ENCODE peak calls at places on chromosomes 4 and X, in eight cellular contexts. One of them, this sample, is unnamed.

GRCh38 chrX:16215660-16216059 is 48.4 kb downstream of the MAGEB17 start:
- DNase-seq in fibroblast of lung: no peak
- DNase-seq in mammary epithelial cell: no peak
- DNase-seq in kidney: no peak
- DNase-seq in IMR-90: no peak
- DNase-seq in colonic mucosa: no peak
- DNase-seq in neural progenitor cell: peak
- DNase-seq in endothelial cell of umbilical vein: no peak
- DNase-seq in this sample: no peak

GRCh38 chr4:118797558-118798142 is 38.3 kb downstream of the SEC24D start:
- DNase-seq in kidney: no peak
- DNase-seq in colonic mucosa: no peak
- DNase-seq in IMR-90: peak
- DNase-seq in endothelial cell of umbilical vein: peak
- DNase-seq in fibroblast of lung: peak
- DNase-seq in neural progenitor cell: no peak
- DNase-seq in mammary epithelial cell: no peak
- DNase-seq in this sample: no peak

GRCh38 chr4:138893991-138894390 is 121.6 kb upstream of the NOCT start:
- DNase-seq in mammary epithelial cell: peak
- DNase-seq in neural progenitor cell: no peak
- DNase-seq in endothelial cell of umbilical vein: no peak
- DNase-seq in IMR-90: no peak
- DNase-seq in fibroblast of lung: no peak
- DNase-seq in colonic mucosa: no peak
- DNase-seq in kidney: no peak
- DNase-seq in this sample: no peak

GRCh38 chr4:185304944-185305690 is 90.6 kb downstream of the LRP2BP start:
- DNase-seq in kidney: no peak
- DNase-seq in mammary epithelial cell: peak
- DNase-seq in endothelial cell of umbilical vein: peak
- DNase-seq in colonic mucosa: no peak
- DNase-seq in neural progenitor cell: peak
- DNase-seq in fibroblast of lung: peak
- DNase-seq in IMR-90: peak
- DNase-seq in this sample: peak

GRCh38 chr4:40395908-40396806 is 61.0 kb downstream of the CHRNA9 start:
- DNase-seq in endothelial cell of umbilical vein: no peak
- DNase-seq in IMR-90: no peak
- DNase-seq in kidney: peak
- DNase-seq in colonic mucosa: peak
- DNase-seq in mammary epithelial cell: peak
- DNase-seq in neural progenitor cell: peak
- DNase-seq in fibroblast of lung: peak
- DNase-seq in this sample: peak

GRCh38 chr4:121555315-121556107 is 141.3 kb downstream of the ANXA5 start:
- DNase-seq in kidney: no peak
- DNase-seq in endothelial cell of umbilical vein: no peak
- DNase-seq in colonic mucosa: no peak
- DNase-seq in fibroblast of lung: peak
- DNase-seq in IMR-90: peak
- DNase-seq in mammary epithelial cell: no peak
- DNase-seq in neural progenitor cell: no peak
- DNase-seq in this sample: no peak

GRCh38 chrX:55057691-55058249 is 17.1 kb upstream of the PAGE2B start:
- DNase-seq in endothelial cell of umbilical vein: peak
- DNase-seq in neural progenitor cell: peak
- DNase-seq in mammary epithelial cell: peak
- DNase-seq in kidney: no peak
- DNase-seq in colonic mucosa: peak
- DNase-seq in IMR-90: peak
- DNase-seq in fibroblast of lung: peak
- DNase-seq in this sample: peak

GRCh38 chr4:152217896-152218295 is 318.0 kb downstream of the FBXW7 start:
- DNase-seq in colonic mucosa: no peak
- DNase-seq in mammary epithelial cell: no peak
- DNase-seq in IMR-90: no peak
- DNase-seq in neural progenitor cell: no peak
- DNase-seq in kidney: no peak
- DNase-seq in endothelial cell of umbilical vein: no peak
- DNase-seq in fibroblast of lung: no peak
- DNase-seq in this sample: no peak

GRCh38 chr4:142040043-142040442 is 403.7 kb downstream of the IL15 start:
- DNase-seq in mammary epithelial cell: no peak
- DNase-seq in IMR-90: no peak
- DNase-seq in colonic mucosa: no peak
- DNase-seq in neural progenitor cell: peak
- DNase-seq in fibroblast of lung: no peak
- DNase-seq in endothelial cell of umbilical vein: no peak
- DNase-seq in kidney: no peak
- DNase-seq in this sample: peak

GRCh38 chr4:3202836-3203820 is 45.8 kb upstream of the MSANTD1 start:
- DNase-seq in mammary epithelial cell: no peak
- DNase-seq in neural progenitor cell: no peak
- DNase-seq in endothelial cell of umbilical vein: no peak
- DNase-seq in IMR-90: no peak
- DNase-seq in colonic mucosa: no peak
- DNase-seq in fibroblast of lung: peak
- DNase-seq in kidney: no peak
- DNase-seq in this sample: peak

GRCh38 chrX:19842542-19842941 is 44.9 kb downstream of the SH3KBP1 start:
- DNase-seq in neural progenitor cell: no peak
- DNase-seq in endothelial cell of umbilical vein: no peak
- DNase-seq in mammary epithelial cell: no peak
- DNase-seq in IMR-90: no peak
- DNase-seq in kidney: no peak
- DNase-seq in colonic mucosa: no peak
- DNase-seq in fibroblast of lung: no peak
- DNase-seq in this sample: no peak

GRCh38 chrX:19912-20571 is 261.1 kb upstream of the PLCXD1 start:
- DNase-seq in kidney: no peak
- DNase-seq in endothelial cell of umbilical vein: no peak
- DNase-seq in IMR-90: no peak
- DNase-seq in fibroblast of lung: no peak
- DNase-seq in neural progenitor cell: peak
- DNase-seq in mammary epithelial cell: no peak
- DNase-seq in colonic mucosa: no peak
- DNase-seq in this sample: peak

GRCh38 chr4:28225005-28225404 is 1364.4 kb downstream of the STIM2 start:
- DNase-seq in kidney: no peak
- DNase-seq in colonic mucosa: no peak
- DNase-seq in IMR-90: peak
- DNase-seq in neural progenitor cell: peak
- DNase-seq in endothelial cell of umbilical vein: peak
- DNase-seq in fibroblast of lung: peak
- DNase-seq in mammary epithelial cell: peak
- DNase-seq in this sample: peak

GRCh38 chr4:170259631-170260153 is 169.9 kb upstream of the AADAT start:
- DNase-seq in IMR-90: peak
- DNase-seq in neural progenitor cell: peak
- DNase-seq in mammary epithelial cell: peak
- DNase-seq in fibroblast of lung: peak
- DNase-seq in colonic mucosa: peak
- DNase-seq in kidney: no peak
- DNase-seq in endothelial cell of umbilical vein: peak
- DNase-seq in this sample: peak

GRCh38 chr4:8267077-8267476 is 2.5 kb upstream of the HTRA3 start:
- DNase-seq in fibroblast of lung: peak
- DNase-seq in kidney: no peak
- DNase-seq in endothelial cell of umbilical vein: peak
- DNase-seq in mammary epithelial cell: no peak
- DNase-seq in IMR-90: peak
- DNase-seq in colonic mucosa: peak
- DNase-seq in neural progenitor cell: peak
- DNase-seq in this sample: peak

GRCh38 chr4:31467781-31468180 is 747.6 kb downstream of the PCDH7 start:
- DNase-seq in neural progenitor cell: no peak
- DNase-seq in IMR-90: no peak
- DNase-seq in mammary epithelial cell: peak
- DNase-seq in colonic mucosa: no peak
- DNase-seq in endothelial cell of umbilical vein: no peak
- DNase-seq in kidney: no peak
- DNase-seq in fibroblast of lung: peak
- DNase-seq in this sample: no peak

GRCh38 chr4:144710526-144710912 is 64.6 kb downstream of the HHIP start:
- DNase-seq in endothelial cell of umbilical vein: no peak
- DNase-seq in IMR-90: no peak
- DNase-seq in kidney: no peak
- DNase-seq in fibroblast of lung: no peak
- DNase-seq in mammary epithelial cell: no peak
- DNase-seq in neural progenitor cell: no peak
- DNase-seq in colonic mucosa: no peak
- DNase-seq in this sample: no peak

GRCh38 chr4:82354788-82355187 is 19.0 kb downstream of the HNRNPD start:
- DNase-seq in colonic mucosa: no peak
- DNase-seq in IMR-90: no peak
- DNase-seq in fibroblast of lung: no peak
- DNase-seq in mammary epithelial cell: no peak
- DNase-seq in neural progenitor cell: no peak
- DNase-seq in kidney: no peak
- DNase-seq in endothelial cell of umbilical vein: no peak
- DNase-seq in this sample: no peak

GRCh38 chr4:82357640-82358039 is 16.2 kb downstream of the HNRNPD start:
- DNase-seq in mammary epithelial cell: no peak
- DNase-seq in neural progenitor cell: no peak
- DNase-seq in endothelial cell of umbilical vein: no peak
- DNase-seq in fibroblast of lung: no peak
- DNase-seq in colonic mucosa: no peak
- DNase-seq in kidney: no peak
- DNase-seq in IMR-90: no peak
- DNase-seq in this sample: no peak

GRCh38 chr4:82358773-82359324 is 14.9 kb downstream of the HNRNPD start:
- DNase-seq in kidney: no peak
- DNase-seq in neural progenitor cell: no peak
- DNase-seq in colonic mucosa: no peak
- DNase-seq in IMR-90: no peak
- DNase-seq in mammary epithelial cell: no peak
- DNase-seq in fibroblast of lung: no peak
- DNase-seq in endothelial cell of umbilical vein: no peak
- DNase-seq in this sample: no peak

GRCh38 chr4:82352118-82352824 is 21.5 kb downstream of the HNRNPD start:
- DNase-seq in fibroblast of lung: no peak
- DNase-seq in mammary epithelial cell: no peak
- DNase-seq in colonic mucosa: no peak
- DNase-seq in kidney: no peak
- DNase-seq in IMR-90: peak
- DNase-seq in neural progenitor cell: no peak
- DNase-seq in endothelial cell of umbilical vein: no peak
- DNase-seq in this sample: no peak

DNA sequence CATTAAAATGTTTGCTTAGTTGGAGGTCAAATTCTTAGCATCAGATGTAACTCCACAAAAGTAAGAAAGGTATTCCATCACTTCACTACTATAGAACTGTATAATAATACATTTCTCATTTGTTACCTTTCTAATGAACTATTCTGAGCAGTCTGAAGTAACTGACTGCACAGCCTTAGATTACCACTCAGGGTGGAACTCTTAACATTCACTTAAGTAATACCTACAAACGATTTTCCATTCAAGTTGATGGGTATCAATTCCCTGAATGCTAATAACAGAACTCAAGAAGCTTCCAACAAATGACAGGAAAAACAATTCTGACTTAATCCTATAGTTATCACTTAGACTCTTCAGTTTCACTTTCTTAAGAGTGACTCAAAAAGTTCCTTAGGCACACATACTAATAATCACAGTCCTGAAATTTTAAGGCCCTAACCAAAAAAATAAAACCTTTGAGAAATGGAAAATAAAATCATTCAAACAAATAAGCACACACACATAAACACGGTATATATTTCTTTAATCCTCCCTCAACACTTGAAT is 20.9 kb downstream of the HNRNPD start:
- DNase-seq in colonic mucosa: no peak
- DNase-seq in fibroblast of lung: no peak
- DNase-seq in mammary epithelial cell: no peak
- DNase-seq in kidney: no peak
- DNase-seq in IMR-90: peak
- DNase-seq in neural progenitor cell: no peak
- DNase-seq in endothelial cell of umbilical vein: no peak
- DNase-seq in this sample: no peak
- H3K9ac ChIP-seq in colonic mucosa: no peak
- H3K9ac ChIP-seq in fibroblast of lung: no peak
- H3K9ac ChIP-seq in mammary epithelial cell: no peak
- H3K9ac ChIP-seq in kidney: no peak
- H3K9ac ChIP-seq in IMR-90: no peak
- H3K9ac ChIP-seq in neural progenitor cell: no peak
- H3K9ac ChIP-seq in endothelial cell of umbilical vein: no peak
- H3K9ac ChIP-seq in this sample: no peak

DNA sequence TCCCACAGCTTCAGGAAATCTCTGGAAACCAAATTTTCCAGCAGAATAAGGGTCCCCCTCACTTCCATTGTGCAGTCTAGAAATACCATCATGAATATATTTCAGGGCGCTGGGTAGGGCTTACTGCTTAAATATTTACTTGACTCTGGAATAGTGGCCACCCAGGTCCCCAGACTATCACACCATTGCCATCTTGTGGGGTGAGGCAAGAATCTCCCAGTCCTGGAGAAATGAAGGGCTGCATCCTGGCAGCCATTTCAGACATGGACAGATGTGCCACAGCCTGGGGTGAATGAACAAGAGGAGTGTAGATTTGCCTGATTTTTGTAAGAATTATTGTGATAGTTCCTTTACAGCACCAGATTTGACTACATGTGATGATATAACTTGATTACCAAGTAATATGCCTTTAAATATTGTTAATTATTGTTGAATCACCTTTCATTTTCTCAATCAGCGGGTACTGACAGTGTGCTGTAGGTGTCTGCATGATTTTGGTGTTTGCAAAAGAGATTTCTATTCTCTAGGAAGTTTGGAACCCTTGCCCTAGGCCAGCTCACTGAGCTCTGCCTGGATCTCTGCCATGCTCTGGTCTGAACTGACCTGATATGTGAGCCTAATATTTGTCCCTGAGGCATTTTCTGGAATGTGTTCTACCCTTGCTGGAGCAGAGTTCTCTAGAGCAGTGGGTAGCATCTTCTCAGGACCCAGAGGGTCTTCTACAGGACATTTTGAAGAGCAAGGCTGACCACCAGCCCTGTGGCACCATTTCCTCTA is 183.4 kb downstream of the KIT start:
- DNase-seq in IMR-90: peak
- DNase-seq in kidney: no peak
- DNase-seq in mammary epithelial cell: no peak
- DNase-seq in endothelial cell of umbilical vein: no peak
- DNase-seq in neural progenitor cell: peak
- DNase-seq in fibroblast of lung: peak
- DNase-seq in colonic mucosa: peak
- DNase-seq in this sample: no peak
- TF ChIP-seq CTCF in IMR-90: peak
- TF ChIP-seq CTCF in kidney: peak
- TF ChIP-seq CTCF in mammary epithelial cell: no peak
- TF ChIP-seq CTCF in endothelial cell of umbilical vein: no peak
- TF ChIP-seq CTCF in neural progenitor cell: peak
- TF ChIP-seq CTCF in fibroblast of lung: no peak
- TF ChIP-seq CTCF in colonic mucosa: no peak
- TF ChIP-seq CTCF in this sample: peak

GRCh38 chrX:123184199-123184857 is at the start of gene GRIA3:
- DNase-seq in neural progenitor cell: peak
- DNase-seq in mammary epithelial cell: no peak
- DNase-seq in colonic mucosa: no peak
- DNase-seq in kidney: no peak
- DNase-seq in endothelial cell of umbilical vein: no peak
- DNase-seq in IMR-90: no peak
- DNase-seq in fibroblast of lung: peak
- DNase-seq in this sample: peak
- H3K4me3 ChIP-seq in neural progenitor cell: peak
- H3K4me3 ChIP-seq in mammary epithelial cell: peak
- H3K4me3 ChIP-seq in colonic mucosa: peak
- H3K4me3 ChIP-seq in kidney: peak
- H3K4me3 ChIP-seq in endothelial cell of umbilical vein: no peak
- H3K4me3 ChIP-seq in IMR-90: no peak
- H3K4me3 ChIP-seq in fibroblast of lung: peak
- H3K4me3 ChIP-seq in this sample: peak

GRCh38 chr4:87019243-87019817 is 84.5 kb downstream of the AFF1 start:
- DNase-seq in mammary epithelial cell: no peak
- DNase-seq in endothelial cell of umbilical vein: no peak
- DNase-seq in neural progenitor cell: no peak
- DNase-seq in IMR-90: no peak
- DNase-seq in kidney: no peak
- DNase-seq in colonic mucosa: no peak
- DNase-seq in fibroblast of lung: no peak
- DNase-seq in this sample: no peak
- H3K9ac ChIP-seq in mammary epithelial cell: no peak
- H3K9ac ChIP-seq in endothelial cell of umbilical vein: no peak
- H3K9ac ChIP-seq in neural progenitor cell: no peak
- H3K9ac ChIP-seq in IMR-90: no peak
- H3K9ac ChIP-seq in kidney: no peak
- H3K9ac ChIP-seq in colonic mucosa: no peak
- H3K9ac ChIP-seq in fibroblast of lung: no peak
- H3K9ac ChIP-seq in this sample: no peak

This sample was measured in endodermal cell.